ENCODE peak calls at places on chromosome 1, in five cellular contexts. X is BJ, A is fibroblast of pulmonary artery, R is right atrium auricular region, U is lower lobe of right lung. M is an unnamed sample.

GRCh38 chr1:151944859-151945575 is 35.7 kb upstream of the THEM4 start:
- DNase-seq in X (no peak), A (no peak), R (no peak), U (no peak), M (no peak)

GRCh38 chr1:226475112-226475511 is 67.2 kb upstream of the PARP1 start:
- DNase-seq in X (no peak), R (no peak), A (no peak), U (no peak), M (no peak)

GRCh38 chr1:28199328-28200233 is 23.1 kb upstream of the PTAFR start:
- DNase-seq in A (no peak), R (no peak), U (no peak), X (no peak), M (no peak)

GRCh38 chr1:2394761-2395160 is 3.1 kb downstream of the RER1 start:
- DNase-seq in A (no peak), U (no peak), R (no peak), X (no peak), M (no peak)

GRCh38 chr1:161706116-161706482 is 930 bp upstream of the FCRLA start:
- DNase-seq in A (no peak), R (no peak), X (no peak), U (no peak), M (peak)

GRCh38 chr1:101406271-101406670 is 169.5 kb downstream of the S1PR1 start:
- DNase-seq in R (no peak), U (no peak), X (no peak), A (no peak), M (no peak)

GRCh38 chr1:78833491-78833890 is 173.0 kb downstream of the ADGRL4 start:
- DNase-seq in X (peak), R (no peak), U (no peak), A (peak), M (peak)

GRCh38 chr1:209756608-209757445 is 974 bp downstream of the TRAF3IP3 start:
- DNase-seq in A (no peak), U (peak), R (no peak), X (no peak), M (no peak)

GRCh38 chr1:91490501-91490900 is 10.2 kb upstream of the CDC7 start:
- DNase-seq in R (no peak), U (no peak), X (no peak), A (no peak), M (no peak)

GRCh38 chr1:42456010-42456753 is at the start of the genes PPCS and ZMYND12:
- DNase-seq in A (peak), R (peak), X (peak), U (peak), M (peak)
- TF ChIP-seq CTCF in A (no peak), R (no peak), X (no peak), U (no peak), M (no peak)

DNA sequence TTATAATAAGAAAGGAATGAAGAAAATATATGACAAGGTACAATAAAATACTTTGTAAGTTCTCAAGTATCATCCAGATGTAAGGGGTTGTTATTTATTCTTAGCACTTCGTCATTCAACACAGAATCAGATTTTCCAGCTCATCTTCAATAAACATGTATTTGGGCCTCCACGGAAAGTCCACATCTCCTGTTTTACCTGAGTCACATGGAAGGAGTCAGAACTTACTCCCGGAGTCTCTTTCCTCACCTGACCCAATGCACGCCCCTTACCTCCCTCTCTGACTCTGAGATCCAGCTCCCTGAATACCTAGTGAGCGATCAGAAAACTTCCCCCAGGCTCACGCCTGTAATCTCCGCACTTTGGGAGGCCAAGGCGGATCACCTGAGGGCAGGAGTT is 1.5 kb upstream of the PMVK start:
- DNase-seq in U (no peak), X (no peak), A (no peak), R (no peak), M (no peak)
- H3K4me3 ChIP-seq in U (peak), X (peak), A (peak), R (peak), M (peak)

GRCh38 chr1:228166170-228166936 is 749 bp downstream of the IBA57 start:
- DNase-seq in X (peak), U (peak), R (peak), A (peak), M (no peak)
- TF ChIP-seq CTCF in X (peak), U (peak), R (peak), A (peak), M (peak)

GRCh38 chr1:145957443-145958319 is at the start of gene LIX1L:
- DNase-seq in X (peak), A (peak), U (peak), R (peak), M (peak)

GRCh38 chr1:145956776-145957442 is 908 bp downstream of the LIX1L start:
- DNase-seq in U (no peak), A (peak), X (no peak), R (no peak), M (no peak)

GRCh38 chr1:145958734-145959133 is 917 bp upstream of the LIX1L start:
- DNase-seq in A (no peak), R (no peak), X (no peak), U (no peak), M (no peak)

GRCh38 chr1:145955436-145955835 is 2.4 kb downstream of the LIX1L start:
- DNase-seq in A (no peak), U (no peak), R (no peak), X (no peak), M (no peak)

DNA sequence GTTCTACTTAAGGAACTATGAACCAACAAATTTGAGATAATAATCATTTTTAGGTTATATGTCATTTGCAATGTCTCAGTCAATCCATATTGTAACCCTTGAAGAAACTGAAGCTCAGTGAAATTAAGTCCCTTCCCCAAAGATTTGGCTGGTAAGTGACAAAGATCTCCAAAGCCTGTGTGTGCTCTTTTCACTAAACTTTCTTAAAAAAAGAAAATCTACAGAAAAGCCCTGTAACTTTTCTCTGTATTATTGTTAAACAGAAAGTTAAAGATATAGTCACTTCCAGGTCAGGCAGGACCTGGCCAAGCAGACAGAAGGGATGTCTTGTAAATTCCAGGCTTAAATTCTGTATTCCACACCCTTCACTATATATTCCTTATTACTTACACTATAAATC is 1.5 kb downstream of the LIX1L start:
- DNase-seq in A (no peak), R (no peak), X (no peak), U (no peak), M (no peak)
- H3K4me3 ChIP-seq in A (peak), R (peak), X (peak), U (peak), M (peak)

GRCh38 chr1:20115479-20115878 is 3.9 kb downstream of the PLA2G2D start:
- DNase-seq in A (no peak), R (no peak), U (no peak), X (no peak), M (no peak)
- TF ChIP-seq CTCF in A (no peak), R (no peak), U (no peak), X (no peak), M (no peak)

DNA sequence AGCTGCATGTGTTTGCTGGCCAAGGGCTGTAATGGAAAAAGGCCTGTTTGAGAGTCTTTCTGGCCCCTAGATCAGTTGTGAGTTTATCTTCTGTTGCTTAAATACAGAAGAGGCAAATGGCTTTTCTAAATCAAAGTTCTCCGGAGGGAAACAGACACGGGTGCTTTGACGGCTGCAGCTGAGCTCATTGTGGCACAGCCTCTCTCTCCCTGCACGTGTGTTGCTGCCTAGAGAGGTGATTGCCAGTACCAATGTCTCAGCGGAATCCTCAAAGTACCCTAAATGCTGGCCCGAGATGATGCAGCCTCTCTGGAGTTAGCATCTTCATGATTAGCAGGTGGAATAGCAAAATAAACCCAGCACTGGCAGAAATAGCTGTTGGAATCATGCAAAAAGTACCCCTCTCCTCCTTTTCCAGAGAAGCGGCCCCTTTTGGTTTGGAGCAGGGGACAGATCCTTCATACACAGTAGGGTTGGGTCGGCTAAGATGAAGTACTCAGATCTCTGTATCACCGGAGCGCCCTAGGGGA is 192.2 kb downstream of the PRDM2 start:
- DNase-seq in X (no peak), A (no peak), U (no peak), R (no peak), M (no peak)
- H3K4me3 ChIP-seq in X (no peak), A (no peak), U (peak), R (peak), M (no peak)

GRCh38 chr1:63920154-63921117 is 146.6 kb downstream of the ROR1 start:
- DNase-seq in U (no peak), A (peak), R (no peak), X (peak), M (peak)
- TF ChIP-seq CTCF in U (peak), A (peak), R (no peak), X (peak), M (peak)